ENCODE peak calls at places on chromosomes 5 and 9, in seven cellular contexts. G is smooth muscle cell of the brain vasculature; K is endothelial cell; T is NCI-H510A treated with DMSO at 0.1 percent for 48 hours; H is stimulated activated CD4-positive, alpha-beta T cell treated with anti-CD3 and anti-CD28 coated beads, Interleukin-2, amount 100 ng/mL, for 48 hours; Q is GM06990; D is kidney. R is an unnamed sample.

GRCh38 chr5:51598026-51598425 is 214.8 kb downstream of the ISL1 start:
- DNase-seq in G (no peak), K (no peak), T (no peak), H (no peak), Q (no peak), D (no peak), R (no peak)

GRCh38 chr5:109929371-109929770 is 239.6 kb downstream of the MAN2A1 start:
- DNase-seq in G (no peak), K (no peak), T (no peak), H (no peak), Q (no peak), D (no peak), R (no peak)

GRCh38 chr9:34093578-34093977 is 32.9 kb downstream of the DCAF12 start:
- DNase-seq in G (no peak), K (no peak), T (no peak), H (no peak), Q (no peak), D (no peak), R (no peak)

GRCh38 chr5:103425686-103426454 is 136.7 kb downstream of the NUDT12 start:
- DNase-seq in G (no peak), K (no peak), T (no peak), H (no peak), Q (no peak), D (no peak), R (no peak)

GRCh38 chr9:87564111-87564510 is 66.4 kb downstream of the DAPK1 start:
- DNase-seq in G (no peak), K (no peak), T (no peak), H (no peak), Q (no peak), D (no peak), R (no peak)

GRCh38 chr5:155394727-155395126 is 381.2 kb downstream of the KIF4B start:
- DNase-seq in G (no peak), K (no peak), T (peak; percentile 61), H (no peak), Q (no peak), D (no peak), R (no peak)

GRCh38 chr9:94159069-94159915 is 75.0 kb downstream of the PTPDC1 start:
- DNase-seq in G (no peak), K (no peak), T (no peak), H (no peak), Q (no peak), D (no peak), R (no peak)

GRCh38 chr5:64207978-64208377 is 42.3 kb downstream of the RNF180 start:
- DNase-seq in G (no peak), K (no peak), T (no peak), H (no peak), Q (no peak), D (no peak), R (no peak)

GRCh38 chr9:99731950-99732349 is 89.7 kb upstream of the NR4A3 start:
- DNase-seq in G (no peak), K (no peak), T (no peak), H (no peak), Q (no peak), D (no peak), R (no peak)

GRCh38 chr9:16828335-16829281 is 41.9 kb downstream of the BNC2 start:
- DNase-seq in G (no peak), K (peak; percentile 27), T (no peak), H (no peak), Q (no peak), D (peak; percentile 80), R (no peak)

GRCh38 chr9:69376651-69377050 is 51.6 kb downstream of the ENTREP1 start:
- DNase-seq in G (peak; percentile 23), K (no peak), T (no peak), H (no peak), Q (no peak), D (no peak), R (no peak)

GRCh38 chr5:174733091-174733690 is 8.8 kb downstream of the MSX2 start:
- DNase-seq in G (no peak), K (no peak), T (no peak), H (no peak), Q (no peak), D (no peak), R (no peak)

GRCh38 chr5:37664551-37664950 is 175.3 kb downstream of the GDNF start:
- DNase-seq in G (no peak), K (no peak), T (no peak), H (no peak), Q (no peak), D (no peak), R (no peak)

GRCh38 chr5:135615581-135616260 is 36.9 kb upstream of the CXCL14 start:
- DNase-seq in G (no peak), K (no peak), T (no peak), H (no peak), Q (no peak), D (no peak), R (no peak)

GRCh38 chr5:54844905-54845566 is 140.4 kb downstream of the ESM1 start:
- DNase-seq in G (peak; percentile 31), K (no peak), T (peak; percentile 10), H (no peak), Q (no peak), D (no peak), R (no peak)

R was measured in HL-60.